ENCODE peak calls at places on chromosomes 11 and 22, in six cellular contexts. J, W, G, O, Y and F are unnamed samples.

GRCh38 chr11:114775849-114776621 is 97.7 kb downstream of the NXPE2 start:
- DNase-seq in J (no peak), W (no peak), G (no peak), O (no peak), Y (no peak), F (no peak)

GRCh38 chr11:88480217-88480616 is 142.7 kb upstream of the CTSC start:
- DNase-seq in J (no peak), W (no peak), G (peak; percentile 86), O (no peak), Y (no peak), F (peak; percentile 56)

GRCh38 chr11:128448487-128448886 is 138.9 kb downstream of the ETS1 start:
- DNase-seq in J (peak; percentile 43), W (no peak), G (peak; percentile 87), O (no peak), Y (peak; percentile 81), F (peak; percentile 49)

GRCh38 chr22:50503475-50504145 is 3.9 kb downstream of the LMF2 start:
- DNase-seq in J (peak; percentile 34), W (no peak), G (no peak), O (peak; percentile 65), Y (no peak), F (no peak)

GRCh38 chr11:31598454-31598853 is 88.9 kb downstream of the ELP4 start:
- DNase-seq in J (no peak), W (no peak), G (no peak), O (no peak), Y (no peak), F (no peak)

GRCh38 chr11:746289-747175 is 732 bp upstream of the TALDO1 start:
- DNase-seq in J (peak; percentile 65), W (peak; percentile 30), G (peak; percentile 24), O (no peak), Y (peak; percentile 65), F (peak; percentile 36)

GRCh38 chr22:46025225-46025972 is 48.4 kb upstream of the WNT7B start:
- DNase-seq in J (no peak), W (no peak), G (no peak), O (no peak), Y (no peak), F (no peak)

GRCh38 chr11:104650234-104650633 is 248.0 kb downstream of the CASP12 start:
- DNase-seq in J (no peak), W (peak; percentile 11), G (no peak), O (peak; percentile 51), Y (peak; percentile 56), F (no peak)

GRCh38 chr11:40722179-40722795 is 737.2 kb downstream of the LRRC4C start:
- DNase-seq in J (peak; percentile 71), W (peak; percentile 38), G (peak; percentile 0), O (peak; percentile 72), Y (peak; percentile 71), F (peak; percentile 21)

GRCh38 chr11:3232956-3233355 is 739 bp upstream of the MRGPRE start:
- DNase-seq in J (no peak), W (no peak), G (no peak), O (no peak), Y (no peak), F (no peak)

GRCh38 chr11:33195391-33196190 is 34.3 kb upstream of the CSTF3 start:
- DNase-seq in J (no peak), W (no peak), G (peak; percentile 67), O (no peak), Y (no peak), F (peak; percentile 47)

GRCh38 chr11:66868726-66869291 is 11.9 kb downstream of the LRFN4 start:
- DNase-seq in J (peak; percentile 92), W (peak; percentile 42), G (no peak), O (peak; percentile 89), Y (peak; percentile 93), F (no peak)

GRCh38 chr11:48169706-48170105 is 46.9 kb upstream of the OR4B1 start:
- DNase-seq in J (no peak), W (no peak), G (peak; percentile 34), O (no peak), Y (no peak), F (peak; percentile 81)
- H3K27ac ChIP-seq in J (no peak overlapping the region), W (no peak overlapping the region), G (peak overlapping the region; percentile 75), O (no peak overlapping the region), Y (no peak overlapping the region), F (no peak overlapping the region)

DNA sequence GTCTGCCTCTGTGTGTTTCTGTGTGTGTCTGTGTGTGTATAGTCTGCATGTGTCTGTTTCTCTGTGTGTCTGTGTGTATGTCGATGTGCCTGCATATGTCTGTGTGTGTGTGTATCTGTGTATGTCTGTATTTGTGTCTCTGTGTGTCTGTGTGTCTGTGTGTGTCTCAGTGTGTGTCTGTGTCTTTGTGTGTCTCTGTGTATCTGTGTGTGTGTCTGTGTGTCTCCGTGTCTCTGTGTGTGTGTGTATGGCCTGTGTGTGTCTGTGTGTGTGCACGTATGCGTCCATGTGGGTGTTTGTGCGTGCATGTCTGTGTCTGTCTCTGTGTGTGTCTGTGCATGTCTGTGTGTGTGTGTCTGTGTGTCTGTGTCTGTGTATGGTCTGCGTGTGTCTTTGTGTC is 439 bp downstream of the SNX32 start:
- DNase-seq in J (no peak), W (no peak), G (no peak), O (no peak), Y (no peak), F (no peak)
- H3K23ac ChIP-seq in J (no peak overlapping the region), W (peak overlapping the region; percentile 9), G (peak overlapping the region; percentile 86), O (peak overlapping the region; percentile 75), Y (peak overlapping the region; percentile 51), F (no peak overlapping the region)

GRCh38 chr22:16973591-16974297 is 34.3 kb downstream of the GAB4 start:
- DNase-seq in J (no peak), W (no peak), G (no peak), O (no peak), Y (no peak), F (no peak)
- H3K4ac ChIP-seq in J (no peak overlapping the region), W (no peak overlapping the region), G (no peak overlapping the region), O (no peak overlapping the region), Y (no peak overlapping the region), F (no peak overlapping the region)

GRCh38 chr11:47514825-47515647 is 37.9 kb downstream of the CELF1 start:
- DNase-seq in J (peak; percentile 16), W (no peak), G (peak; percentile 95), O (no peak), Y (peak; percentile 71), F (peak; percentile 91)

GRCh38 chr11:47512701-47513100 is 40.2 kb downstream of the CELF1 start:
- DNase-seq in J (no peak), W (no peak), G (no peak), O (no peak), Y (peak; percentile 81), F (peak; percentile 53)

GRCh38 chr11:47518212-47518959 is 34.5 kb downstream of the CELF1 start:
- DNase-seq in J (no peak), W (no peak), G (no peak), O (no peak), Y (peak; percentile 94), F (no peak)

GRCh38 chr11:47516984-47517853 is 35.7 kb downstream of the CELF1 start:
- DNase-seq in J (no peak), W (no peak), G (no peak), O (no peak), Y (no peak), F (no peak)

GRCh38 chr11:47516155-47516554 is 36.8 kb downstream of the CELF1 start:
- DNase-seq in J (no peak), W (no peak), G (no peak), O (no peak), Y (no peak), F (no peak)
- H3K27ac ChIP-seq in J (no peak overlapping the region), W (no peak overlapping the region), G (no peak overlapping the region), O (no peak overlapping the region), Y (no peak overlapping the region), F (no peak overlapping the region)

DNA sequence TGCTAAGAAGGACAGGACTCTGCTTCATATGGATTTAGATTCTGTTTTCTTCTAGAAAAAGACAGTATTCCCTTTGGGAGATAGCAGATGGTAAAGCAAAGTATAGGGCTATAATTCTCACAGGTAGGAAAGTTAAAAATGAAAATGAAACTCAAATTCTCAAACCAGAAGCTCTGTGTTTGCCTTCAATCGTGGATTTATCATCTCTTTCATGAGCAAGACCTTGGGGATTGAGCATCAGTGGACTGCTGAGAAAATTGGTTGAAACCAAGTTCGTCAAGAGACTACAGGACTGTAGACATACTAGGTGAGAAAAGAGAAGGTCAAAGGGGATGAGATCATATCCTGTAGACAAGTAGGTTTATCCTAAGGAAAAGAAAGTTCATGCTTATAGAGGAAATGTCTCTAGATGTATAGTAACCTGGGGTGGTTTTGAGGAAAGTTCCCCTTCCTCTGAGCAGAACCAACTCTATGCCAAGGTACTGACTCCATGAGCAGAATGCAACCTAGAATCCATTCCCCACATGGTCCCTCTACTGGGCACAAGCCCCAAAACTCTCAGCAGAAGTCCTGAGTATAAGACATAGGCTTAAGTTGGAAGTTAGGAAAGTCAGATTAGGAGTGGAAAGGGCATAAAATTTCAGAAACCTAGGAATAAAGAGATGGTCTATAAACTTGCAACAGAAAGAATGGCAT is 46.5 kb downstream of the SLC5A12 start:
- DNase-seq in J (no peak), W (no peak), G (no peak), O (no peak), Y (no peak), F (no peak)
- H3K23ac ChIP-seq in J (no peak overlapping the region), W (no peak overlapping the region), G (no peak overlapping the region), O (no peak overlapping the region), Y (no peak overlapping the region), F (no peak overlapping the region)

GRCh38 chr22:40853961-40854360 is 2.5 kb downstream of the ST13 start:
- DNase-seq in J (no peak), W (no peak), G (no peak), O (no peak), Y (no peak), F (peak; percentile 18)

GRCh38 chr22:40855104-40855959 is 1.1 kb downstream of the ST13 start:
- DNase-seq in J (no peak), W (no peak), G (no peak), O (no peak), Y (no peak), F (peak; percentile 47)

GRCh38 chr22:40856513-40857308 is at the start of the genes ST13 and XPNPEP3:
- DNase-seq in J (peak; percentile 97), W (peak; percentile 97), G (peak; percentile 95), O (peak; percentile 98), Y (peak; percentile 98), F (peak; percentile 97)

GRCh38 chr22:40855960-40856512 is 403 bp downstream of the ST13 start:
- DNase-seq in J (peak; percentile 46), W (peak; percentile 53), G (peak; percentile 18), O (no peak), Y (peak; percentile 52), F (no peak)

DNA sequence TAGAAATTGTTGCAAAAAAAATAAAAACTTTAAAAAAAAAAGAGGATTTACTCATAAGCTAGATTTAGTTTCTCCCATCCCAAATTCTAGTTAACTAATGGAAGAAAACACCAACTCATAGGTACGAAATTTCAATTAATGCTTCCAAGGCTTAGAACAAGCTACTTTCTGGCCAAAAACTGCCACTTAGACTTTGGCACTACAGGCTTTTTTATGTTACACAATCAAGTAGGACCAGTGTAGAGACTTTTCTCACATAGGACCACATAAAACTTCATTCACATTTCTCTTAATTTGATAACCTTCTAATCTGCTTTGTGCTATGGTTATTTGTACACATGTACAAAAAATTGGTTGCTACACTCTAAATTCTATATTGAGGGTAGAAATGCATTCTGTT is 3.1 kb downstream of the ST13 start:
- DNase-seq in J (no peak), W (no peak), G (no peak), O (no peak), Y (no peak), F (no peak)
- H3K4ac ChIP-seq in J (no peak overlapping the region), W (no peak overlapping the region), G (no peak overlapping the region), O (no peak overlapping the region), Y (no peak overlapping the region), F (no peak overlapping the region)